ENCODE peak calls at places on chromosome 4, in four cellular contexts. A, M, L and I are unnamed samples.

GRCh38 chr4:94277539-94277938 is 65.1 kb downstream of the HPGDS start:
- DNase-seq in A (no peak), M (no peak), L (no peak), I (no peak)

GRCh38 chr4:79015406-79015805 is 76.2 kb upstream of the PAQR3 start:
- DNase-seq in A (no peak), M (no peak), L (no peak), I (no peak)

GRCh38 chr4:99323761-99324160 is 2.6 kb upstream of the ADH1B start:
- DNase-seq in A (no peak), M (no peak), L (no peak), I (no peak)

GRCh38 chr4:139142980-139143379 is 34.0 kb downstream of the ELF2 start:
- DNase-seq in A (no peak), M (no peak), L (no peak), I (no peak)

GRCh38 chr4:23930750-23931488 is 41.1 kb upstream of the PPARGC1A start:
- DNase-seq in A (no peak), M (no peak), L (peak), I (no peak)

GRCh38 chr4:83013420-83013867 is 2.8 kb upstream of the LIN54 start:
- DNase-seq in A (no peak), M (no peak), L (no peak), I (no peak)

GRCh38 chr4:87060957-87061356 is 126.1 kb downstream of the AFF1 start:
- DNase-seq in A (no peak), M (no peak), L (no peak), I (no peak)

GRCh38 chr4:119113033-119113655 is 22.5 kb upstream of the MYOZ2 start:
- DNase-seq in A (no peak), M (no peak), L (no peak), I (no peak)

GRCh38 chr4:83569429-83569828 is 33.5 kb downstream of the GPAT3 start:
- DNase-seq in A (no peak), M (no peak), L (no peak), I (no peak)

GRCh38 chr4:14317351-14317750 is 684.9 kb upstream of the CPEB2 start:
- DNase-seq in A (no peak), M (no peak), L (no peak), I (no peak)

GRCh38 chr4:15805583-15806517 is 27.7 kb downstream of the CD38 start:
- DNase-seq in A (peak), M (peak), L (peak), I (peak)

GRCh38 chr4:105992641-105993305 is 97.5 kb downstream of the NPNT start:
- DNase-seq in A (no peak), M (no peak), L (no peak), I (no peak)

DNA sequence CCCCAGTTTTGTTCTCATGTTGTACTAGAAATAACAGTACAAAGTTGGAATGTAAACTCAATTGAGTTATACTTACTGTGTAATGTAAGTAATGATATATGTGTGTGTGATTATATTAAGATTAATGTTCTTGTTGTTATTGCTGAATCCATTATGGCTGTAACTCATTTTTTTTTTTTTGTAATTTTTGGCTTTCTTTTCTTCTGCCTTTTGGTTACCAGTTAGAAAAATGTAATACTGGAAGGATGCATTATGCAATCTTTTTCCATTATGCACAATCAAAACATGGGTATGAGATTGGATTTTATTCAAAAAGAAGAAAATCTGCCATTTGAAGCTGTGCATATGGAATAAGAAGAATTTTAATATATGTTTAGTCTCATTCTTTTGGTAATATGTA is 34.0 kb downstream of the BANK1 start:
- DNase-seq in A (no peak), M (no peak), L (no peak), I (no peak)
- TF ChIP-seq TCF7 in A (no peak), M (no peak), L (no peak), I (no peak)

GRCh38 chr4:70508801-70509200 is 9.6 kb upstream of the AMTN start:
- DNase-seq in A (no peak), M (no peak), L (peak), I (no peak)
- TF ChIP-seq TCF7 in A (no peak), M (no peak), L (no peak), I (no peak)

DNA sequence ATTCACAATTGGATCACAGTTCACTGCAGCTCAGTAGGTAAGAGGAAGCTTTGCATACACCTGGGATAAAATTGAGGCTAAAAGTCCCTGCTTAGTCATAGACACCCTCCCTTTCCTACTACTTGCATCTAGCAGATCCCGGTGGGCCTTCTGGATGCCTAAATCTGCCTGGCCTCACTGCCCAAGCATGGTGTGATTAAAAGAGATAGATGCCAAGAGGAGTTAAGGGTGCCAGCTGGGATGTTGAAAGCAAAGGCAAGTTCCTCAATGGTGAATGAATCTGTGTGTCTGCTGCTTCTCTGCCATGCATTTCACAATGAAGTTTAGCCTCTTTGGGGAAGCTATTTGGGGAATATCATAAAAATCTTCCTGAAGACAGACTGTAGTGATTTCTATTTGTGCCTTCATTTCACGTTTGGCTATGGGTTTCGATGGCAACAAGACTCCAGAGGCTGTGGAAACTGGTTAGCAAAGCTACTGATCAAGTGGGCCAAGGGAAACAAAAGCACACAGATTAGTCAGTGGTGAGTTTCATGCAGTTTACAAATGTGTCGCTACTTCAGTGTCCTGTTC is 534.0 kb downstream of the ANKRD50 start:
- DNase-seq in A (no peak), M (no peak), L (no peak), I (no peak)
- TF ChIP-seq TCF7 in A (no peak), M (no peak), L (no peak), I (no peak)

GRCh38 chr4:153207027-153207426 is 2.8 kb downstream of the TRIM2 start:
- DNase-seq in A (no peak), M (no peak), L (no peak), I (no peak)

GRCh38 chr4:153206534-153206933 is 2.3 kb downstream of the TRIM2 start:
- DNase-seq in A (no peak), M (no peak), L (no peak), I (peak)

GRCh38 chr4:153204247-153205027 is at the start of gene TRIM2:
- DNase-seq in A (no peak), M (peak), L (peak), I (peak)

GRCh38 chr4:153205757-153206156 is 1.5 kb downstream of the TRIM2 start:
- DNase-seq in A (no peak), M (no peak), L (no peak), I (peak)

GRCh38 chr4:153205028-153205648 is 895 bp downstream of the TRIM2 start:
- DNase-seq in A (peak), M (peak), L (peak), I (no peak)
- TF ChIP-seq TCF7 in A (no peak), M (no peak), L (no peak), I (no peak)

GRCh38 chr4:72377491-72378194 is 191.4 kb downstream of the ADAMTS3 start:
- DNase-seq in A (no peak), M (no peak), L (no peak), I (no peak)

GRCh38 chr4:72387959-72388358 is 181.1 kb downstream of the ADAMTS3 start:
- DNase-seq in A (no peak), M (no peak), L (no peak), I (no peak)

GRCh38 chr4:72378901-72379300 is 190.1 kb downstream of the ADAMTS3 start:
- DNase-seq in A (no peak), M (no peak), L (no peak), I (no peak)

DNA sequence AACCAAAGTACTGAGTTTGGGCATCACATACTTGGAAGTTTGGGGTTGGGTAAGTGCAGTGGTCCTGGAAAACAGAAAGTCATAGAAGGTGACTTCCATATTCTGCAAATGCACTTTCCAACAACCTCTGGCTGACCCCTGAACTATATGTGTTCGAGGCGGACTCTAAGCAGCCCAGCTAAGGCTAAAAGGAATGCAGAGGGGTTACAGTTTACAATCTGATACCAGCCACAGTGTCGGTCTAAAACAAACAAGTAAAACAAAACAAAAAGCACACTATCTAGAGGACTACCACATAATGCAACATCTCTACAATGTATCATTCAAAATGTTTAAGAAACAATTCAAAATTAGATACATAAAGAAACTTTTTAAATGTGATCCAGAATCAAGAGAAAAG is 185.6 kb downstream of the ADAMTS3 start:
- DNase-seq in A (no peak), M (no peak), L (no peak), I (no peak)
- TF ChIP-seq TCF7 in A (no peak), M (no peak), L (no peak), I (no peak)

DNA sequence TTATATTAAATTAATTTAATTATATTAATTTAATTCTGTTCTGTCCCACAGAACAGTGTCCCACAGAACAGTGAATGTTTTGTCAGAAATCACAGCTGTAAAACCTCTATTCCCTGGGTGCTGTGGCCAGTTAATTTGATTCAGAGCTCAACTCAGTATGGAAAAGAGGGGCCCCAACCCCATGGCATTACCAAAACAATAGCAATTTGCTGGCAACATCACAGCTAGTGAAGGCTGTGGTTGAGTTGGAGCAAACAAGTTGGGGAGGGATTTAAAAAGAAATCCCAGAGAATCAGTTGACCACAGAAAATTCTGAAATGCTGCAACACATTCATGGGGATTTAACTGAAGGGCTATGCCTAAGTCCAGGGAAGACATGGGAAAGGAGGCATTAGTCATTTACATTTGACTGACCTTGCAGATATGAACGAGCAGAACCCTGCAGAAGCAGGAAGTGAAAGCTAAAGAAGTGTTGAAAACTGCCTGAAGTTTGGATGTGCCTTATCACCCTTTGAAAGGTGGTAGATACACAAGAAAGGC is 30.1 kb downstream of the PDHA2 start:
- DNase-seq in A (no peak), M (no peak), L (no peak), I (peak)
- TF ChIP-seq TCF7 in A (no peak), M (no peak), L (no peak), I (no peak)